ENCODE peak calls at places on chromosomes 1 and 21, in nine cellular contexts. S is pancreas, D is right lobe of liver, O is breast epithelium, H is heart left ventricle, E is tibial artery, X is thoracic aorta, I is RWPE2, A is heart right ventricle. R is an unnamed sample. For H3K4me1, the result is how much of the 10 kb centered on the place peaks cover.

GRCh38 chr1:159188375-159188788 is 16.3 kb upstream of the ACKR1 start:
- DNase-seq in S (no peak), D (peak), O (no peak), H (peak), E (no peak), X (no peak), I (no peak), A (peak), R (peak)

GRCh38 chr21:42556960-42557359 is 43.3 kb downstream of the SLC37A1 start:
- DNase-seq in S (peak), D (peak), O (no peak), H (peak), E (peak), X (no peak), I (no peak), A (no peak), R (no peak)

GRCh38 chr1:19495000-19495656 is 9.8 kb upstream of the CAPZB start:
- DNase-seq in S (no peak), D (no peak), O (no peak), H (no peak), E (no peak), X (no peak), I (no peak), A (no peak), R (no peak)

GRCh38 chr1:7366286-7366954 is 404.7 kb upstream of the VAMP3 start:
- DNase-seq in S (no peak), D (no peak), O (no peak), H (peak), E (no peak), X (no peak), I (no peak), A (peak), R (peak)

GRCh38 chr1:29381426-29381825 is 145.1 kb downstream of the PTPRU start:
- DNase-seq in S (no peak), D (no peak), O (no peak), H (no peak), E (no peak), X (no peak), I (no peak), A (no peak), R (no peak)

GRCh38 chr1:51957618-51958017 is 32.9 kb downstream of the RAB3B start:
- DNase-seq in S (no peak), D (no peak), O (no peak), H (no peak), E (no peak), X (no peak), I (no peak), A (no peak), R (no peak)

GRCh38 chr1:206757524-206758266 is 12.9 kb upstream of the IL19 start:
- DNase-seq in S (no peak), D (no peak), O (no peak), H (no peak), E (no peak), X (no peak), I (no peak), A (no peak), R (no peak)

GRCh38 chr1:15347182-15347581 is 62.5 kb upstream of the EFHD2 start:
- DNase-seq in S (no peak), D (no peak), O (no peak), H (no peak), E (no peak), X (no peak), I (no peak), A (no peak), R (no peak)

GRCh38 chr1:145858937-145859490 is at the start of gene PIAS3:
- DNase-seq in S (peak), D (peak), O (peak), H (peak), E (peak), X (peak), I (peak), A (peak), R (peak)

GRCh38 chr1:192235127-192235526 is 76.9 kb downstream of the RGS18 start:
- DNase-seq in S (no peak), D (no peak), O (no peak), H (no peak), E (no peak), X (no peak), I (no peak), A (no peak), R (no peak)

GRCh38 chr1:209755926-209756607 is at the start of gene TRAF3IP3:
- DNase-seq in S (no peak), D (no peak), O (no peak), H (no peak), E (peak), X (no peak), I (no peak), A (no peak), R (no peak)

GRCh38 chr1:165161130-165161529 is 195.4 kb downstream of the LMX1A start:
- DNase-seq in S (no peak), D (peak), O (no peak), H (no peak), E (no peak), X (no peak), I (no peak), A (no peak), R (no peak)

GRCh38 chr1:30229960-30230359 is 493.4 kb downstream of the MATN1 start:
- DNase-seq in S (no peak), D (no peak), O (no peak), H (no peak), E (no peak), X (no peak), I (no peak), A (no peak), R (no peak)

GRCh38 chr1:114561333-114561732 is 20.1 kb downstream of the BCAS2 start:
- DNase-seq in S (no peak), D (no peak), O (no peak), H (no peak), E (no peak), X (no peak), I (no peak), A (no peak), R (no peak)

GRCh38 chr1:114564141-114564540 is 17.3 kb downstream of the BCAS2 start:
- DNase-seq in S (no peak), D (no peak), O (no peak), H (no peak), E (no peak), X (no peak), I (no peak), A (no peak), R (no peak)

GRCh38 chr1:114559356-114559755 is 22.1 kb downstream of the BCAS2 start:
- DNase-seq in S (no peak), D (no peak), O (no peak), H (no peak), E (no peak), X (no peak), I (no peak), A (no peak), R (no peak)

GRCh38 chr1:114554577-114554976 is 26.8 kb downstream of the BCAS2 start:
- DNase-seq in S (no peak), D (no peak), O (no peak), H (no peak), E (no peak), X (no peak), I (no peak), A (no peak), R (no peak)

DNA sequence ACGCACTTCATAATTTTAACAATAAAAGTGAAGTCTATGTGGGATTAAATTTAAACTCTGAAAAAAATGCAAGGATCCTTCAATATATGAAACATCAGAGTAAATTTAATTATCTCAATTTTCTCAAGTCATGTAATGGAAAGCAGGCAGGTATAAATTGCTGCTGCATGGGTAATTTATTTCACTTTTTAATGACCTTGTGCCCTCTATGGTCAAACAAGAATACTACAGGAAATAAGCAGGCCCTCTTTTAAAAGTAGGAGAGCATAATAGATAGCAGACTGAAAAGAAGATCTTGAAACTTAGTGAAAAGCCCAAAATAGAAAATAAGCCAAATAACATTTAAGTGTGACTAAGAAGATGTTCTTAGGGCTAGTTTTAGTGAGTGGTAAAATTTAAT is 22.9 kb downstream of the BCAS2 start:
- DNase-seq in S (no peak), D (no peak), O (no peak), H (no peak), E (no peak), X (no peak), I (no peak), A (no peak), R (no peak)
- TF ChIP-seq CTCF in S (no peak), D (peak), O (no peak), H (peak), E (no peak), X (peak), I (peak), A (peak), R (peak)

GRCh38 chr1:231334952-231335351 is 2.7 kb downstream of the EXOC8 start:
- DNase-seq in S (no peak), D (no peak), O (no peak), H (no peak), E (no peak), X (no peak), I (no peak), A (no peak), R (no peak)
- H3K4me1 ChIP-seq in S (under half), D (under half), O (under half), H (half or more), E (under half), X (under half), I (under half), A (half or more), R (half or more)

DNA sequence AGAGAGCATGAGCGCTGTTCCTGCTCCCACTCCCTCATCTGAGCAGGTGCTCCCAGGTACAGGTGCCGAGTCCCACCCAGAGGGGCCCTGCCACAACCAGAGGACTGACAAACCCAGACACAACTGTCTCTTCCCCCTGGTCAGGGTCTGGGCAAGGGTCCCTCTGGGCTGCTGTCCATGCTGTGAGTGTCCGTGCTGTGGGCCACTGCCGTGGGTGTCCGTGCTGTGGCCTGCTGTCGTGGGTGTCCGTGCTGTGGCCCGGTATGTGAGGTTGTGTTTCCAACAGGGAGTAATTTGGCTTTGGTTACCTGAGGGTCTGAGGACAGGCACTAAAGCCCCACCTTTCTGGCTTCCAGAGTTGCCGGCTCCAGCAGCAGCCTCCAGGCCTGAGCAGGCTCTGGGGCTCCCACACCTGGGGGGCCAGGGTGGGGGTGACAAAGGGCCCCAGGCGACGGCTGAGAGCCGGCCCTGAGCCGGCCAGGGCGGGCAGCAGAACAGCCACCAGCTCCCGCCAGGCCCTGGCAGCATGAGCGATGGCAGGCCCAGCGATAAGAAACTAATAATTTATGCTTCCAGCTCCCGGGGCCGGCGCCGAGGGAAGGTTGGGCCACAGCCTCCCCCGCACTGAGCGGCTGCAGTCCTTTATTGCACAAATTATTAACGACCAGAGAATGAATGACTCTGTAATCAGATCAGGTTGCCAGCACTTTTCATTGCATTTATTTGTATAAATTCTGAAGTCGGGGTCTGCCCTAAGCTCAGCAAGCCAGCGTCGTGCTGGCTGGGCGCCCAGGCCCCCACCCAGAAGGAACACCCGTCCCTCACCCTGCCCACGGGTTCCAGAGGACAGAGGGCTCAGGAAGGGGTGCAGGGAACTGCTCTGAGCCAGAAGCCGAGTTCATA is 7.3 kb upstream of the SAMD11 start:
- DNase-seq in S (peak), D (peak), O (no peak), H (peak), E (peak), X (no peak), I (no peak), A (peak), R (peak)
- H3K4me3 ChIP-seq in S (no peak), D (no peak), O (no peak), H (no peak), E (no peak), X (no peak), I (no peak), A (no peak), R (no peak)

DNA sequence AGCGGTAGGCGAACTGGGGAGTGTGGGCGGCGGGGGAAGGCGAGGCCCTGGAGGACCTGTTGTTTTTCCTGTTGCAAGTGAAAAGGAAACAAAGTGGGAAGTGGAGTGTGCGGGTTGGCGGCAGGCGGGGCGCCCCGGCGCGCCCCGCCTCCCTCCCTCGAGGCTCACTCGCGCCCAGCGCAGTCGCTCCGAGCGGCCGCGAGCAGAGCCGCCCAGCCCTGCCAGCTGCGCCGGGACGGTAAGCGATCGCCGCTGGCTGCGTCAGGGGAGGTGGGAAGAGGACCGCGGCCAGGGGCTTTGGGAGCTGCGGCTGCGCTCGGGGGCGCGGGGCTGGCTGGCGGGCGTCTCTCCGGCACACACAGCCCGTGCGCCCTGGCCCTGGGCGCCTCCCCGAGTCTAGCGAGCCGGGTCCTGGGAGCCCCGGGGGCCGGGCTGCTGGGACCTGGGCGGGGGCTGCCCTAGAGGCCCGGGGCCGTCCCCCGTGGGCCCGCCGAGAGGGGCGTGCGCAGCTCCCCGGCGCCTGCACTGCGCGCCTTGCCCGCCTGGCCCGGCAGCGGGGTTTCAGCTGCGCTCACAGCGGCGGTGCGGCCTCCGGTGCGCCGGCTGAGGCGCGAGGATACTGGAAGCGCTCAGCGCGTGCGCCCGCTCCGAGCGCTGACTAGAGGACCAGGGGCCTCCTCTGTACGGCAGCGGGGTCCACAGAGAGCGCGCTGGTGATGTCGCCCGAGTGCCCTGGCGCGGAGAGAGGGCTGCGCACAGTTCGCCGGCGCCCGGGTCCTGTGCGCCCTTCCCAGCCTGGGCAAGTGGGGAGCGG is at the start of gene PIK3CD:
- DNase-seq in S (no peak), D (peak), O (no peak), H (peak), E (no peak), X (no peak), I (no peak), A (peak), R (peak)
- TF ChIP-seq CTCF in S (no peak), D (no peak), O (no peak), H (no peak), E (no peak), X (no peak), I (no peak), A (no peak), R (no peak)

GRCh38 chr1:211358685-211359084 is 32.1 kb downstream of the TRAF5 start:
- DNase-seq in S (no peak), D (no peak), O (no peak), H (no peak), E (no peak), X (no peak), I (no peak), A (no peak), R (no peak)
- H3K4me1 ChIP-seq in S (under half), D (under half), O (under half), H (under half), E (under half), X (under half), I (under half), A (under half), R (under half)

GRCh38 chr1:241749041-241749798 is 97.1 kb downstream of the WDR64 start:
- DNase-seq in S (no peak), D (no peak), O (no peak), H (no peak), E (no peak), X (no peak), I (no peak), A (no peak), R (no peak)
- H3K4me3 ChIP-seq in S (no peak), D (no peak), O (peak), H (peak), E (peak), X (peak), I (no peak), A (no peak), R (no peak)

GRCh38 chr21:44509539-44509938 is 30.5 kb downstream of the KRTAP10-1 start:
- DNase-seq in S (peak), D (peak), O (peak), H (peak), E (no peak), X (no peak), I (no peak), A (peak), R (peak)
- TF ChIP-seq CTCF in S (peak), D (peak), O (peak), H (peak), E (no peak), X (no peak), I (no peak), A (peak), R (peak)

GRCh38 chr1:24069817-24070216 is 42.1 kb downstream of the MYOM3 start:
- DNase-seq in S (no peak), D (no peak), O (no peak), H (no peak), E (no peak), X (no peak), I (no peak), A (no peak), R (no peak)

GRCh38 chr1:24062221-24062620 is 49.7 kb downstream of the MYOM3 start:
- DNase-seq in S (no peak), D (no peak), O (no peak), H (no peak), E (no peak), X (no peak), I (no peak), A (no peak), R (no peak)

GRCh38 chr1:24067978-24068377 is 44.0 kb downstream of the MYOM3 start:
- DNase-seq in S (no peak), D (no peak), O (no peak), H (no peak), E (no peak), X (no peak), I (no peak), A (no peak), R (no peak)

GRCh38 chr1:24060482-24060881 is 51.5 kb downstream of the MYOM3 start:
- DNase-seq in S (no peak), D (no peak), O (no peak), H (no peak), E (no peak), X (no peak), I (no peak), A (no peak), R (no peak)

GRCh38 chr1:24065314-24065713 is 46.6 kb downstream of the MYOM3 start:
- DNase-seq in S (no peak), D (no peak), O (no peak), H (no peak), E (no peak), X (no peak), I (no peak), A (no peak), R (no peak)
- H3K4me1 ChIP-seq in S (under half), D (under half), O (under half), H (under half), E (under half), X (under half), I (under half), A (under half), R (under half)

DNA sequence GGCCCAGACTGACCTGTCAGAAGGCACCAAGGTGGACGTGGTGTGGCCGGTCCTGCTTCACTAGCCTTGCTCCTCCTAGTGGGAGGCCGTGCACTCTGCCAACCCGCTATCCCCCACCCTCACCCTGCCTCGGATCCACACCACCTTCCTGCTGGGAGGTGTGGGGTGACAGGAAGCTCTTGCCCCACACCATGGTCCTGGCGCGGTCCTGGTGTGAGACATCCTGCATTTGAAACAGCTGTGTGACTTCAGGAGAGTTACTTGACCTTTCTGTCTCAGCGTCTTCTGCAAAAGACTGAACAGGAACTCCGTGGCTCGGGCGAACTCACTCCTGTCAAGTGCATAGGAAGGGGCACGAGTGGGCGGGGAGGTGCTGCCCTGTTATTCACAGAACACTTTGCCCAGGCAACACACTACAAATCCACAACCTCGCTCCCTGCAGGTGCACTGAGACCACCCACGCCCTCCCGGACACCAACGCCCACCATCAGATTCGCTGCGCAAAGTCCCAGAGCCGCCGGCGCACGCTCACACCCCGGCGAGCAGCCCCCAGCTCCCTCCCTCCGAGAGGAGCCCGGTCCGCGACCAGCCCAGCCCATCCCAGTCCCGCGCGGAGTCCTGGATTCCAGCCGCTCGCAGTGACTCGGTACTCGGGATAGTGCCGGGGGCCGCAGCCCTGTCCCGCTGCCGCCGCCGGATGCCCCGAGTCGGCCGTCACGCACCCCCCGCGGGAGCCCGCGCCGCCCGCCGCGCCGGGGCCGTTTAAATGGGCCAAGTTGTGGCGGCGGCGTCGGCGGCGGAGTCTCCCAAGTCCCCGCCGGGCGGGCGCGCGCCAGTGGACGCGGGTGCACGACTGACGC is at the start of gene SAMD11:
- DNase-seq in S (peak), D (peak), O (peak), H (peak), E (peak), X (peak), I (no peak), A (peak), R (peak)
- H3K4me3 ChIP-seq in S (peak), D (peak), O (peak), H (peak), E (peak), X (peak), I (peak), A (peak), R (peak)

R was measured in left ventricle myocardium inferior.